ENCODE peak calls at places on chromosomes 5 and 9, in ten cellular contexts. J, G, B, K, N, F, I, C, E and M are unnamed samples.

GRCh38 chr5:150214289-150214688 is 24.4 kb downstream of the SLC6A7 start:
- DNase-seq in J (no peak), G (no peak), B (no peak), K (no peak), N (no peak), F (no peak), I (no peak), C (no peak), E (peak; percentile 56), M (no peak)

GRCh38 chr5:145077028-145077427 is 758.1 kb downstream of the PRELID2 start:
- DNase-seq in J (no peak), G (no peak), B (no peak), K (no peak), N (no peak), F (no peak), I (no peak), C (no peak), E (no peak), M (no peak)

GRCh38 chr9:34437006-34437925 is 21.1 kb downstream of the FAM219A start:
- DNase-seq in J (peak; percentile 78), G (peak; percentile 86), B (peak; percentile 81), K (peak; percentile 26), N (peak; percentile 77), F (peak; percentile 81), I (peak; percentile 62), C (peak; percentile 72), E (no peak), M (peak; percentile 65)

GRCh38 chr5:179251276-179251969 is 93.8 kb downstream of the ADAMTS2 start:
- DNase-seq in J (no peak), G (no peak), B (no peak), K (no peak), N (no peak), F (no peak), I (no peak), C (no peak), E (no peak), M (no peak)

GRCh38 chr5:154778534-154778933 is 23.4 kb downstream of the LARP1 start:
- DNase-seq in J (no peak), G (no peak), B (no peak), K (no peak), N (no peak), F (no peak), I (no peak), C (no peak), E (no peak), M (no peak)

GRCh38 chr5:7871560-7872113 is 2.7 kb downstream of the MTRR start:
- DNase-seq in J (no peak), G (no peak), B (no peak), K (no peak), N (no peak), F (no peak), I (peak; percentile 24), C (no peak), E (no peak), M (peak; percentile 50)

GRCh38 chr9:35273591-35273990 is 111.8 kb downstream of the UNC13B start:
- DNase-seq in J (no peak), G (no peak), B (no peak), K (no peak), N (no peak), F (no peak), I (no peak), C (no peak), E (no peak), M (no peak)

GRCh38 chr5:98128271-98128670 is 645.2 kb upstream of the RGMB start:
- DNase-seq in J (no peak), G (no peak), B (no peak), K (no peak), N (no peak), F (no peak), I (no peak), C (no peak), E (no peak), M (no peak)

GRCh38 chr9:34986541-34987047 is 3.0 kb upstream of the DNAJB5 start:
- DNase-seq in J (peak; percentile 58), G (peak; percentile 58), B (no peak), K (no peak), N (peak; percentile 46), F (no peak), I (no peak), C (peak; percentile 51), E (peak; percentile 21), M (no peak)

GRCh38 chr5:34833991-34834793 is 4.8 kb upstream of the TTC23L start:
- DNase-seq in J (no peak), G (no peak), B (no peak), K (no peak), N (no peak), F (no peak), I (no peak), C (no peak), E (no peak), M (no peak)

GRCh38 chr9:120688758-120689157 is 25.5 kb downstream of the MEGF9 start:
- DNase-seq in J (no peak), G (no peak), B (no peak), K (no peak), N (no peak), F (no peak), I (no peak), C (no peak), E (no peak), M (no peak)
- H3K27me3 ChIP-seq in J (no peaks in the 10 kb centered on the region), G (peaks cover 44% of the 10 kb centered on the region), B (peaks cover 81% of the 10 kb centered on the region), K (no peaks in the 10 kb centered on the region), N (no peaks in the 10 kb centered on the region), F (no peaks in the 10 kb centered on the region), I (no peaks in the 10 kb centered on the region), C (no peaks in the 10 kb centered on the region), E (no peaks in the 10 kb centered on the region), M (no peaks in the 10 kb centered on the region)

GRCh38 chr9:137166242-137167112 is 3.4 kb downstream of the LRRC26 start:
- DNase-seq in J (no peak), G (no peak), B (no peak), K (no peak), N (no peak), F (no peak), I (no peak), C (no peak), E (no peak), M (no peak)
- H3K27me3 ChIP-seq in J (peaks cover 17% of the 10 kb centered on the region), G (peaks cover 100% of the 10 kb centered on the region), B (peaks cover 100% of the 10 kb centered on the region), K (peaks cover 91% of the 10 kb centered on the region), N (peaks cover 96% of the 10 kb centered on the region), F (no peaks in the 10 kb centered on the region), I (peaks cover 100% of the 10 kb centered on the region), C (no peaks in the 10 kb centered on the region), E (peaks cover 98% of the 10 kb centered on the region), M (peaks cover 81% of the 10 kb centered on the region)

DNA sequence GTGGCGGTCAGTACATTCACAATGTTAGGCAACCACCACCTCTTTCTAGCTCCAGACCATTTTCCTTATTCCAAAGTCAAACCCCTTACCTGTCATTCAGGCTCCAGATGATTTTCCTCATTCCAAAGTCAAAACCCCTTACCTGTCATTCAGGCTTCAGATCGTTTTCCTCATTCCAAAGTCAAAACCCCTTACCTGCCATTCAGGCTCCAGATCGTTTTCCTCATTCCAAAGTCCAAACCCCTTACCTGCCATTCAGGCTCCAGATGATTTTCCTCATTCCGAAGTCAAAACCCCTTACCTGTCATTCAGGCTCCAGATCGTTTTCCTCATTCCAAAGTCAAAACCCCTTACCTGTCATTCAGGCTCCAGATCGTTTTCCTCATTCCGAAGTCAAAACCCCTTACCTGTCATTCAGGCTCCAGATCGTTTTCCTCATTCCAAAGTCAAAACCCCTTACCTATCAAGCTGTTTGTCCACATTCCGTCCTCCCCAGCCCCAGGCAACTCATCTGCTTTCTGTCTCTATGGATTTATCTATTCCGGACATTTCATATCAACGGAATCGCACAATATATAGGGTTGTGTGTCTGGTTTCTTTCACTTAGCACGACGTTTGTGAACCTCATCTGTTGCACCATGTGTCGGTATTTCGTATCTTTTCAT is 5.1 kb downstream of the PLEKHG4B start:
- DNase-seq in J (no peak), G (no peak), B (no peak), K (no peak), N (no peak), F (no peak), I (no peak), C (no peak), E (no peak), M (no peak)
- H3K27me3 ChIP-seq in J (no peaks in the 10 kb centered on the region), G (no peaks in the 10 kb centered on the region), B (no peaks in the 10 kb centered on the region), K (peaks cover 32% of the 10 kb centered on the region), N (no peaks in the 10 kb centered on the region), F (peaks cover 43% of the 10 kb centered on the region), I (peaks cover 70% of the 10 kb centered on the region), C (peaks cover 11% of the 10 kb centered on the region), E (peaks cover 69% of the 10 kb centered on the region), M (peaks cover 9% of the 10 kb centered on the region)

DNA sequence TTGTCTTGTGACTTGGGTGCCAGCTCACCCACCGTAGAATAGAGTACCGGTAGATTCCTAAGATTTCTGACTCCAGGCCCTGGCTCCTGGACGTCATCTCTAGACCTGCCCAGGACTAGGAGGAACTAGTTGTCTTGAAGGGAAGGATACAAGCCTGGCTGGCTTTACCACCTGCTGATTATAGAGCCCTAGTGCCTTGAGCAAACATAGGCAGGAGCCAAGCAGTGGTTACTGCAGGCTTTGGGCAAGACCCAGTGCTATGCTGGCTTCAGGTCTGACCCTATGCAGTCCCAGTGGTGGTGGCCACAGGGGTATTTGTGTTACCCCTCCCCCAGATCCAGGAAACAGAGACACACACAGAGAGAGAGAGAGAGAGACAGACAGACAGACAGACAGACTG is 606.2 kb downstream of the PDE4D start:
- DNase-seq in J (no peak), G (no peak), B (no peak), K (no peak), N (no peak), F (no peak), I (peak; percentile 34), C (no peak), E (no peak), M (peak; percentile 56)
- H3K27me3 ChIP-seq in J (no peaks in the 10 kb centered on the region), G (no peaks in the 10 kb centered on the region), B (no peaks in the 10 kb centered on the region), K (no peaks in the 10 kb centered on the region), N (no peaks in the 10 kb centered on the region), F (no peaks in the 10 kb centered on the region), I (no peaks in the 10 kb centered on the region), C (no peaks in the 10 kb centered on the region), E (no peaks in the 10 kb centered on the region), M (no peaks in the 10 kb centered on the region)

DNA sequence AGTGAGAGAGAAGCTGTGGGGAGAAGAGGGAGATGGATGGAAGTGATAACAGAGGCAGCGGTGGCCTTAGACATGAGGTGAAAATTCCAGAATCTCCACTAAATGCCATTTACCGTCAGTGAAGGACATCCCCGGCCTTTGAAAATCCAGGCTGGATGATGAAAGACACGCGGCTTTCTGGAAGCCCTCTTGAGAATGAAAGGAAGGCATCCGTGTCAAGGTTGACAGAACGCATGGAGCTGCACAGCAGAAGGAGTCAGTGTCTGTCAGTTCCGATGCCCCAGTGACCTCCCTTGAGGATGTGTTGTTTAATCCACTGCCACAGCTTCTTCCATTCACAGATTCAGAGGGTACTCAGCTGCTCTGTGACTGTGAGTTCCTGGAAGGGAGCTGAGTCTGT is 114.9 kb downstream of the ICE1 start:
- DNase-seq in J (no peak), G (no peak), B (no peak), K (no peak), N (no peak), F (no peak), I (no peak), C (no peak), E (no peak), M (no peak)
- H3K27me3 ChIP-seq in J (no peaks in the 10 kb centered on the region), G (no peaks in the 10 kb centered on the region), B (no peaks in the 10 kb centered on the region), K (no peaks in the 10 kb centered on the region), N (no peaks in the 10 kb centered on the region), F (no peaks in the 10 kb centered on the region), I (no peaks in the 10 kb centered on the region), C (no peaks in the 10 kb centered on the region), E (peaks cover 7% of the 10 kb centered on the region), M (no peaks in the 10 kb centered on the region)